ENCODE peak calls at places on chromosomes 2 and 18, in four cellular contexts. One of them, this sample, is unnamed.

GRCh38 chr18:3554811-3555427 is 104.9 kb downstream of the TGIF1 start:
- DNase-seq in GM12878: no peak
- DNase-seq in HepG2: no peak
- DNase-seq in K562: no peak
- DNase-seq in this sample: no peak

GRCh38 chr18:22241806-22242440 is 72.5 kb downstream of the GATA6 start:
- DNase-seq in K562: no peak
- DNase-seq in HepG2: no peak
- DNase-seq in GM12878: no peak
- DNase-seq in this sample: no peak

GRCh38 chr18:44518666-44519065 is 162.0 kb upstream of the SETBP1 start:
- DNase-seq in GM12878: no peak
- DNase-seq in HepG2: no peak
- DNase-seq in K562: no peak
- DNase-seq in this sample: no peak

GRCh38 chr2:120323214-120323613 is 22.7 kb upstream of the INHBB start:
- DNase-seq in HepG2: no peak
- DNase-seq in K562: no peak
- DNase-seq in GM12878: no peak
- DNase-seq in this sample: peak; percentile 28

GRCh38 chr18:41266616-41267015 is 688.4 kb upstream of the PIK3C3 start:
- DNase-seq in HepG2: no peak
- DNase-seq in K562: no peak
- DNase-seq in GM12878: no peak
- DNase-seq in this sample: peak; percentile 77

GRCh38 chr2:130798472-130799221 is 38.1 kb upstream of the ARHGEF4 start:
- DNase-seq in GM12878: no peak
- DNase-seq in K562: no peak
- DNase-seq in HepG2: no peak
- DNase-seq in this sample: no peak

GRCh38 chr2:201827621-201828020 is 21.3 kb downstream of the CDK15 start:
- DNase-seq in HepG2: no peak
- DNase-seq in K562: no peak
- DNase-seq in GM12878: no peak
- DNase-seq in this sample: peak; percentile 75

GRCh38 chr2:172211507-172211906 is 108.8 kb upstream of the DLX2 start:
- DNase-seq in GM12878: no peak
- DNase-seq in K562: no peak
- DNase-seq in HepG2: no peak
- DNase-seq in this sample: peak; percentile 61

GRCh38 chr18:50143891-50144290 is 51.1 kb downstream of the MYO5B start:
- DNase-seq in HepG2: peak; percentile 34
- DNase-seq in GM12878: no peak
- DNase-seq in K562: no peak
- DNase-seq in this sample: no peak

GRCh38 chr2:134398300-134398699 is 144.4 kb downstream of the MGAT5 start:
- DNase-seq in HepG2: no peak
- DNase-seq in GM12878: no peak
- DNase-seq in K562: no peak
- DNase-seq in this sample: peak; percentile 91

GRCh38 chr2:110678457-110679336 is 834 bp upstream of the BUB1 start:
- DNase-seq in HepG2: no peak
- DNase-seq in K562: peak; percentile 44
- DNase-seq in GM12878: no peak
- DNase-seq in this sample: peak; percentile 17

GRCh38 chr2:108458082-108458481 is 9.1 kb downstream of the GCC2 start:
- DNase-seq in K562: no peak
- DNase-seq in HepG2: no peak
- DNase-seq in GM12878: no peak
- DNase-seq in this sample: no peak

GRCh38 chr2:181234429-181235410 is 222.5 kb upstream of the ITGA4 start:
- DNase-seq in HepG2: no peak
- DNase-seq in K562: no peak
- DNase-seq in GM12878: no peak
- DNase-seq in this sample: no peak

GRCh38 chr2:220531216-220531615 is 903.8 kb downstream of the SLC4A3 start:
- DNase-seq in K562: no peak
- DNase-seq in HepG2: no peak
- DNase-seq in GM12878: no peak
- DNase-seq in this sample: no peak

GRCh38 chr2:32678825-32679224 is 51.0 kb downstream of the TTC27 start:
- DNase-seq in K562: no peak
- DNase-seq in HepG2: no peak
- DNase-seq in GM12878: no peak
- DNase-seq in this sample: peak; percentile 73

GRCh38 chr2:237156131-237156856 is 70.6 kb downstream of the COPS8 start:
- DNase-seq in GM12878: no peak
- DNase-seq in HepG2: no peak
- DNase-seq in K562: no peak
- DNase-seq in this sample: peak; percentile 93

GRCh38 chr2:174972924-174973323 is 32.3 kb downstream of the CHN1 start:
- DNase-seq in K562: no peak
- DNase-seq in HepG2: no peak
- DNase-seq in GM12878: no peak
- DNase-seq in this sample: peak; percentile 83

GRCh38 chr2:241312082-241312481 is 3.4 kb downstream of the HDLBP start:
- DNase-seq in HepG2: no peak
- DNase-seq in K562: no peak
- DNase-seq in GM12878: no peak
- DNase-seq in this sample: peak; percentile 40

GRCh38 chr2:229852565-229852964 is 69.2 kb downstream of the TRIP12 start:
- DNase-seq in GM12878: peak; percentile 42
- DNase-seq in K562: peak; percentile 13
- DNase-seq in HepG2: no peak
- DNase-seq in this sample: peak; percentile 87

GRCh38 chr2:238761802-238762373 is 86.0 kb upstream of the TWIST2 start:
- DNase-seq in GM12878: no peak
- DNase-seq in K562: no peak
- DNase-seq in HepG2: no peak
- DNase-seq in this sample: peak; percentile 32

GRCh38 chr2:210676067-210676466 is 119.7 kb downstream of the CPS1 start:
- DNase-seq in K562: no peak
- DNase-seq in HepG2: no peak
- DNase-seq in GM12878: no peak
- DNase-seq in this sample: no peak

GRCh38 chr18:57705861-57706590 is 84.4 kb upstream of the NARS1 start:
- DNase-seq in K562: no peak
- DNase-seq in GM12878: no peak
- DNase-seq in HepG2: no peak
- DNase-seq in this sample: no peak

GRCh38 chr2:158413581-158413980 is 43.0 kb downstream of the CCDC148 start:
- DNase-seq in GM12878: no peak
- DNase-seq in K562: no peak
- DNase-seq in HepG2: no peak
- DNase-seq in this sample: peak; percentile 14

GRCh38 chr18:72086421-72086820 is 457.7 kb downstream of the CBLN2 start:
- DNase-seq in K562: peak; percentile 2
- DNase-seq in HepG2: peak; percentile 24
- DNase-seq in GM12878: no peak
- DNase-seq in this sample: no peak

GRCh38 chr2:161321944-161322343 is 13.7 kb downstream of the PSMD14 start:
- DNase-seq in K562: no peak
- DNase-seq in HepG2: no peak
- DNase-seq in GM12878: no peak
- DNase-seq in this sample: no peak

GRCh38 chr18:56702946-56703345 is 51.8 kb downstream of the WDR7 start:
- DNase-seq in GM12878: no peak
- DNase-seq in HepG2: peak; percentile 24
- DNase-seq in K562: peak; percentile 12
- DNase-seq in this sample: peak; percentile 50

GRCh38 chr2:30664761-30665358 is 142.4 kb downstream of the CAPN13 start:
- DNase-seq in HepG2: peak; percentile 41
- DNase-seq in K562: peak; percentile 23
- DNase-seq in GM12878: no peak
- DNase-seq in this sample: peak; percentile 97

GRCh38 chr18:48645427-48646002 is 106.7 kb downstream of the CTIF start:
- DNase-seq in GM12878: no peak
- DNase-seq in K562: no peak
- DNase-seq in HepG2: no peak
- DNase-seq in this sample: no peak

GRCh38 chr2:63875758-63876710 is 34.3 kb downstream of the UGP2 start:
- DNase-seq in HepG2: no peak
- DNase-seq in GM12878: no peak
- DNase-seq in K562: no peak
- DNase-seq in this sample: no peak

GRCh38 chr2:233789554-233789953 is 11.4 kb downstream of the MROH2A start:
- DNase-seq in HepG2: no peak
- DNase-seq in K562: no peak
- DNase-seq in GM12878: no peak
- DNase-seq in this sample: no peak

GRCh38 chr2:10369269-10370255 is 66.9 kb downstream of the HPCAL1 start:
- DNase-seq in GM12878: no peak
- DNase-seq in HepG2: peak; percentile 83
- DNase-seq in K562: peak; percentile 75
- DNase-seq in this sample: no peak
- H2AFZ ChIP-seq in GM12878: no peak overlapping the region
- H2AFZ ChIP-seq in HepG2: no peak overlapping the region
- H2AFZ ChIP-seq in K562: no peak overlapping the region
- H2AFZ ChIP-seq in this sample: no peak overlapping the region

GRCh38 chr2:218892693-218893348 is 12.2 kb downstream of the WNT10A start:
- DNase-seq in HepG2: peak; percentile 32
- DNase-seq in GM12878: peak; percentile 80
- DNase-seq in K562: peak; percentile 59
- DNase-seq in this sample: peak; percentile 45

GRCh38 chr2:218889937-218890336 is 9.3 kb downstream of the WNT10A start:
- DNase-seq in HepG2: no peak
- DNase-seq in K562: no peak
- DNase-seq in GM12878: no peak
- DNase-seq in this sample: no peak

GRCh38 chr2:218891275-218892135 is 10.9 kb downstream of the WNT10A start:
- DNase-seq in HepG2: no peak
- DNase-seq in GM12878: no peak
- DNase-seq in K562: no peak
- DNase-seq in this sample: no peak

GRCh38 chr2:218888341-218888740 is 7.7 kb downstream of the WNT10A start:
- DNase-seq in HepG2: no peak
- DNase-seq in GM12878: no peak
- DNase-seq in K562: no peak
- DNase-seq in this sample: no peak

DNA sequence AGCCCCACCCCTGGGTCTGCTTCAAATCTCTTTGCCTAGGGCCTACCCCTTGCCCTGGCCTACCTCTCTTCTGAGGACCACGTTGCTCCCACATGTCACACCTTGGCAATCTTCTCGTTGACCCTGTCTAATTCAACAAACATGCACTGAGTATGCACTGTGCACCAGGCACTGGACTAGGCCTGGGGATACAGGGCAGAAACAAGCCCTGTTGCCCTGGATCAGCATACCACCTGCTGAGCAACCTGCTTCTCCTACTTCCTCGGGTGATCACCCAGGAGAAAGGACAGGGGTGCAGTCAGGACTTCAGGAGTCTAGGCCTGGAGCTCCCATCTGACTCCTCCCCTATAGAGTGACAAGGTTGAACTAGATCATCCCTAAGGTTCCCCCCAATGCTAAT is 9.7 kb downstream of the WNT10A start:
- DNase-seq in K562: no peak
- DNase-seq in HepG2: no peak
- DNase-seq in GM12878: no peak
- DNase-seq in this sample: no peak
- TF ChIP-seq BHLHE40 in K562: no peak
- TF ChIP-seq BHLHE40 in HepG2: no peak
- TF ChIP-seq BHLHE40 in GM12878: no peak
- TF ChIP-seq BHLHE40 in this sample: no peak

DNA sequence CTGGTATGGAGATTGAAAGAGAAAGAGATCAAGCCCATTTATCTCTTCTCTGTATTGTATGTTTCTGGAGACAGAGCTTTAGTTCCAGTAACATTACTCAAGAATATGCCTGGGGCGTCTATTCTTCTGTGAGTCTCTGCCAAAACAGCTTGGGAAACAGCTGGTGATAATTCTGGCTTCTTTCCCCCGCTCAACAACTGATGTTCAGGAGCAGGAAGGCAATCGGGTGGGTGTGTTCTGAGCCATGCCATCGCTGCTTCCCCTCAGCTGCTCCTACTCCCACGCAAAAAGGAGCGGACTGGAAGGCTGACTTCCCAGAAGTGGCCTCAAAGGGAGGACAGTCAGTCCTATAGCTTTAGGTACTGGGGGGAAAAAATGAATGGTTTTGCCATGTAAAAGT is 695.1 kb downstream of the PLCL1 start:
- DNase-seq in GM12878: no peak
- DNase-seq in K562: no peak
- DNase-seq in HepG2: no peak
- DNase-seq in this sample: peak; percentile 22
- H2AFZ ChIP-seq in GM12878: no peak overlapping the region
- H2AFZ ChIP-seq in K562: no peak overlapping the region
- H2AFZ ChIP-seq in HepG2: no peak overlapping the region
- H2AFZ ChIP-seq in this sample: no peak overlapping the region

DNA sequence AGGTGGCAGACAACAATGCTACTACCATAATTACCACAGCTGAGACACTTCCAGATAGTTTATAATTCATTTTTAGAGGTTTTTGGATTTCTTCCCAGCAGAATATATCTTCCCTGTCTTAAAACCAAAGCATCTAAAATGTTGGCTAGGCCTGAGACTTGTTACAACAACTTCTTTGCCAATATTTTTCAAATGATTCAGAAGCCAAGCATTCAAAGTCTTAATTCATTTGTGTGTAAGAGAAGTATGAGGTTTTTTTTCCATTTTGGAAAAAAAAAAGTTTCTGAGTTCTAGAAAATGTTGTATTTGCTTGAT is 32.9 kb downstream of the LAMA1 start:
- DNase-seq in K562: no peak
- DNase-seq in GM12878: no peak
- DNase-seq in HepG2: no peak
- DNase-seq in this sample: peak; percentile 86
- TF ChIP-seq BHLHE40 in K562: no peak
- TF ChIP-seq BHLHE40 in GM12878: no peak
- TF ChIP-seq BHLHE40 in HepG2: no peak
- TF ChIP-seq BHLHE40 in this sample: no peak

DNA sequence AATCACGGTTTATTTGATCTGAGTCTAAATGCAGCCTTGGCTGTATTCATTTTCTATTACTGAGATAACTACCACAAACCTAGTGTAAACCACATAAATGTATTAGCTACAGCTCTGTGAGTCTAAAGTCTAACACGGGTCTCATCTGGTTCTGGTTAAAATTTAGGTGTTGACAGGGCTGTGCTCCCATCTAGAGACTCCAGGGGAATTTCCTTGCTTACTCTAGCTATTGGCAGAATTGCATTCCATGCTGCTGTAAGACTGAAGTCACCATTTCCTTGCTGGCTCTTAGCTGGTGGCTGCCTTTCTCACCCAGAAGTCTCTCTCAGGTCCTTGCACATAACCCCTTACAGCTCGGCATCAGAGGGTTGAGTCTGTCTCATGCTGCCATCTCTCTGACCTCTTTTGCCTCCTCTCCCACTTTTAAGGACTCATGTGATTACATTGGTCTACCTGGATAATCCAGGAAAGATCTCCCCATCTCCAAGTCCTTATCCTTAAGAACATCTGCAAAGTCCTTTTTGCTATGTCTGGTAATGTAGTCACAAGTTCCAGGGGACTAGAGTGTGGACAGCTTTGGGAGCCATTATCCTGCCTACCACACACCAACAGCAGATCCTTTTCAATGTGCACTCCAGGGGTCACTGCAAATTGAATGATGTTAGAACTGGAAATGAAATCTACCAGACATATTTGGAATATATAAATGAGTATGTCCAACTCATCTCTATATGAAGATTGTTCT is 207.0 kb upstream of the AGAP1 start:
- DNase-seq in HepG2: no peak
- DNase-seq in K562: no peak
- DNase-seq in GM12878: no peak
- DNase-seq in this sample: no peak
- H2AFZ ChIP-seq in HepG2: no peak overlapping the region
- H2AFZ ChIP-seq in K562: no peak overlapping the region
- H2AFZ ChIP-seq in GM12878: no peak overlapping the region
- H2AFZ ChIP-seq in this sample: no peak overlapping the region